ENCODE peak calls at places on chromosomes 6 and 20, in four cellular contexts. One of them, this sample, is unnamed.

GRCh38 chr6:37039958-37040357 is 34.5 kb downstream of the FGD2 start:
- DNase-seq in NCI-H526 treated with DMSO at 0.1 percent for 48 hours: no peak
- DNase-seq in bronchial epithelial cell: no peak
- DNase-seq in ascending aorta: no peak
- DNase-seq in this sample: no peak

GRCh38 chr6:168640738-168641137 is 199.8 kb downstream of the SMOC2 start:
- DNase-seq in NCI-H526 treated with DMSO at 0.1 percent for 48 hours: no peak
- DNase-seq in bronchial epithelial cell: no peak
- DNase-seq in ascending aorta: no peak
- DNase-seq in this sample: no peak

GRCh38 chr20:4749326-4749725 is 27.6 kb downstream of the PRND start:
- DNase-seq in NCI-H526 treated with DMSO at 0.1 percent for 48 hours: no peak
- DNase-seq in bronchial epithelial cell: no peak
- DNase-seq in ascending aorta: no peak
- DNase-seq in this sample: no peak

GRCh38 chr6:162964703-162965140 is 236.9 kb downstream of the PACRG start:
- DNase-seq in NCI-H526 treated with DMSO at 0.1 percent for 48 hours: no peak
- DNase-seq in bronchial epithelial cell: peak; percentile 23
- DNase-seq in ascending aorta: no peak
- DNase-seq in this sample: no peak

GRCh38 chr20:41592516-41593192 is 25.5 kb downstream of the CHD6 start:
- DNase-seq in NCI-H526 treated with DMSO at 0.1 percent for 48 hours: no peak
- DNase-seq in bronchial epithelial cell: no peak
- DNase-seq in ascending aorta: no peak
- DNase-seq in this sample: no peak

GRCh38 chr20:12914804-12915203 is 94.0 kb upstream of the SPTLC3 start:
- DNase-seq in NCI-H526 treated with DMSO at 0.1 percent for 48 hours: no peak
- DNase-seq in bronchial epithelial cell: no peak
- DNase-seq in ascending aorta: no peak
- DNase-seq in this sample: no peak

GRCh38 chr6:140071601-140072062 is 697.2 kb upstream of the CITED2 start:
- DNase-seq in NCI-H526 treated with DMSO at 0.1 percent for 48 hours: no peak
- DNase-seq in bronchial epithelial cell: peak; percentile 32
- DNase-seq in ascending aorta: no peak
- DNase-seq in this sample: no peak

GRCh38 chr20:37407117-37407566 is 61.2 kb downstream of the SRC start:
- DNase-seq in NCI-H526 treated with DMSO at 0.1 percent for 48 hours: no peak
- DNase-seq in bronchial epithelial cell: peak; percentile 67
- DNase-seq in ascending aorta: no peak
- DNase-seq in this sample: no peak

GRCh38 chr20:44395183-44395962 is 39.9 kb downstream of the HNF4A start:
- DNase-seq in NCI-H526 treated with DMSO at 0.1 percent for 48 hours: no peak
- DNase-seq in bronchial epithelial cell: no peak
- DNase-seq in ascending aorta: no peak
- DNase-seq in this sample: no peak

GRCh38 chr6:113148576-113148975 is 708.6 kb upstream of the MARCKS start:
- DNase-seq in NCI-H526 treated with DMSO at 0.1 percent for 48 hours: no peak
- DNase-seq in bronchial epithelial cell: no peak
- DNase-seq in ascending aorta: no peak
- DNase-seq in this sample: no peak

GRCh38 chr6:126373344-126373743 is 33.4 kb downstream of the CENPW start:
- DNase-seq in NCI-H526 treated with DMSO at 0.1 percent for 48 hours: no peak
- DNase-seq in bronchial epithelial cell: no peak
- DNase-seq in ascending aorta: no peak
- DNase-seq in this sample: no peak

GRCh38 chr6:71463061-71463460 is 174.4 kb downstream of the OGFRL1 start:
- DNase-seq in NCI-H526 treated with DMSO at 0.1 percent for 48 hours: no peak
- DNase-seq in bronchial epithelial cell: peak; percentile 35
- DNase-seq in ascending aorta: no peak
- DNase-seq in this sample: no peak

GRCh38 chr6:99739526-99739925 is 132.9 kb downstream of the PRDM13 start:
- DNase-seq in NCI-H526 treated with DMSO at 0.1 percent for 48 hours: no peak
- DNase-seq in bronchial epithelial cell: no peak
- DNase-seq in ascending aorta: no peak
- DNase-seq in this sample: peak; percentile 51

GRCh38 chr6:118864330-118865166 is 29.4 kb upstream of the ASF1A start:
- DNase-seq in NCI-H526 treated with DMSO at 0.1 percent for 48 hours: no peak
- DNase-seq in bronchial epithelial cell: no peak
- DNase-seq in ascending aorta: no peak
- DNase-seq in this sample: no peak

This sample was measured in NCI-H774.